ENCODE peak calls at places on chromosomes 4 and X, in ten cellular contexts. L is BE2C; D is cerebellar cortex; M is cardiac fibroblast; G is naive B cell; I is stimulated activated naive CD4-positive, alpha-beta T cell treated with Interleukin-2 at 50 U/mL for 16 hours; P is RPMI7951; T is GM13977; H is CD4-positive, alpha-beta T cell; B is stimulated activated CD4-positive, alpha-beta T cell treated with anti-CD3 and anti-CD28 coated beads, Interleukin-1b, Interleukin-23, amount 100 ng/mL, for 48 hours. J is an unnamed sample.

GRCh38 chr4:164765096-164765495 is 11.2 kb downstream of the SMIM31 start:
- DNase-seq in L (no peak), D (no peak), M (no peak), G (no peak), I (no peak), P (no peak), T (no peak), H (no peak), B (no peak), J (no peak)

GRCh38 chrX:124940536-124940935 is 379.1 kb upstream of the TEX13C start:
- DNase-seq in L (no peak), D (peak; percentile 81), M (no peak), G (no peak), I (no peak), P (no peak), T (no peak), H (no peak), B (no peak), J (no peak)

GRCh38 chr4:183848762-183849161 is 56.3 kb upstream of the STOX2 start:
- DNase-seq in L (no peak), D (peak; percentile 36), M (no peak), G (no peak), I (no peak), P (no peak), T (no peak), H (no peak), B (no peak), J (no peak)

GRCh38 chrX:46459603-46460002 is 85.6 kb downstream of the ZNF674 start:
- DNase-seq in L (no peak), D (no peak), M (peak; percentile 16), G (no peak), I (no peak), P (no peak), T (no peak), H (no peak), B (no peak), J (no peak)

GRCh38 chr4:72525938-72526337 is 43.1 kb downstream of the ADAMTS3 start:
- DNase-seq in L (peak; percentile 11), D (no peak), M (peak; percentile 95), G (no peak), I (no peak), P (peak; percentile 2), T (no peak), H (no peak), B (no peak), J (peak; percentile 86)

GRCh38 chr4:98027827-98028226 is 115.4 kb downstream of the STPG2 start:
- DNase-seq in L (no peak), D (no peak), M (no peak), G (no peak), I (no peak), P (peak; percentile 3), T (no peak), H (no peak), B (no peak), J (no peak)

GRCh38 chr4:76624271-76624681 is 189.2 kb downstream of the SHROOM3 start:
- DNase-seq in L (no peak), D (peak; percentile 75), M (peak; percentile 94), G (no peak), I (no peak), P (peak; percentile 92), T (no peak), H (no peak), B (no peak), J (no peak)

GRCh38 chr4:85672959-85673358 is 198.0 kb downstream of the ARHGAP24 start:
- DNase-seq in L (no peak), D (no peak), M (no peak), G (no peak), I (no peak), P (no peak), T (no peak), H (no peak), B (no peak), J (no peak)

GRCh38 chr4:21046121-21046520 is 345.9 kb downstream of the PACRGL start:
- DNase-seq in L (no peak), D (no peak), M (peak; percentile 4), G (no peak), I (no peak), P (peak; percentile 0), T (no peak), H (no peak), B (no peak), J (no peak)

GRCh38 chrX:20217279-20217678 is 49.4 kb downstream of the RPS6KA3 start:
- DNase-seq in L (no peak), D (peak; percentile 27), M (peak; percentile 66), G (no peak), I (no peak), P (peak; percentile 55), T (no peak), H (no peak), B (no peak), J (peak; percentile 82)

GRCh38 chr4:38757945-38758344 is 24.8 kb downstream of the TLR10 start:
- DNase-seq in L (no peak), D (peak; percentile 21), M (no peak), G (no peak), I (no peak), P (no peak), T (no peak), H (no peak), B (no peak), J (no peak)

GRCh38 chrX:65586491-65586890 is 51.9 kb upstream of the LAS1L start:
- DNase-seq in L (no peak), D (no peak), M (peak; percentile 37), G (no peak), I (no peak), P (peak; percentile 91), T (no peak), H (no peak), B (no peak), J (no peak)

GRCh38 chr4:174273960-174274359 is 9.5 kb downstream of the FBXO8 start:
- DNase-seq in L (peak; percentile 56), D (no peak), M (no peak), G (no peak), I (no peak), P (no peak), T (no peak), H (no peak), B (no peak), J (no peak)

GRCh38 chr4:4859799-4860380 is 425 bp downstream of the MSX1 start:
- DNase-seq in L (peak; percentile 37), D (no peak), M (no peak), G (no peak), I (no peak), P (no peak), T (peak; percentile 56), H (no peak), B (no peak), J (peak; percentile 13)

GRCh38 chr4:80875642-80876041 is 154.9 kb upstream of the BMP3 start:
- DNase-seq in L (no peak), D (no peak), M (no peak), G (peak; percentile 76), I (no peak), P (no peak), T (peak; percentile 53), H (no peak), B (no peak), J (no peak)

GRCh38 chr4:8830611-8831200 is 40.9 kb downstream of the HMX1 start:
- DNase-seq in L (no peak), D (no peak), M (no peak), G (no peak), I (no peak), P (no peak), T (no peak), H (no peak), B (no peak), J (no peak)

GRCh38 chr4:156294577-156294976 is 340.9 kb upstream of the CTSO start:
- DNase-seq in L (no peak), D (peak; percentile 27), M (peak; percentile 91), G (no peak), I (no peak), P (peak; percentile 90), T (no peak), H (no peak), B (no peak), J (peak; percentile 43)

GRCh38 chr4:119604266-119604665 is 24.3 kb downstream of the PDE5A start:
- DNase-seq in L (no peak), D (no peak), M (no peak), G (no peak), I (no peak), P (no peak), T (no peak), H (no peak), B (no peak), J (no peak)

GRCh38 chr4:150080875-150081274 is 2.6 kb downstream of the DCLK2 start:
- DNase-seq in L (no peak), D (peak; percentile 21), M (no peak), G (no peak), I (no peak), P (no peak), T (no peak), H (no peak), B (no peak), J (no peak)

GRCh38 chr4:168705121-168705520 is 208.3 kb downstream of the PALLD start:
- DNase-seq in L (no peak), D (no peak), M (no peak), G (no peak), I (no peak), P (no peak), T (no peak), H (no peak), B (no peak), J (no peak)

GRCh38 chrX:76555816-76556215 is 128.3 kb downstream of the MAGEE1 start:
- DNase-seq in L (peak; percentile 51), D (peak; percentile 8), M (peak; percentile 40), G (no peak), I (no peak), P (peak; percentile 12), T (no peak), H (no peak), B (peak; percentile 1), J (peak; percentile 19)

GRCh38 chr4:147756417-147756816 is 24.5 kb downstream of the ARHGAP10 start:
- DNase-seq in L (no peak), D (no peak), M (no peak), G (no peak), I (no peak), P (no peak), T (no peak), H (no peak), B (no peak), J (no peak)

GRCh38 chr4:40526741-40527140 is 102.9 kb downstream of the RBM47 start:
- DNase-seq in L (no peak), D (no peak), M (no peak), G (no peak), I (no peak), P (no peak), T (no peak), H (no peak), B (no peak), J (no peak)

GRCh38 chrX:53674581-53674980 is 11.9 kb downstream of the HUWE1 start:
- DNase-seq in L (no peak), D (no peak), M (no peak), G (no peak), I (no peak), P (no peak), T (no peak), H (no peak), B (no peak), J (no peak)

GRCh38 chr4:7068279-7068842 is 497 bp upstream of the GRPEL1 start:
- DNase-seq in L (no peak), D (no peak), M (no peak), G (no peak), I (no peak), P (no peak), T (no peak), H (no peak), B (no peak), J (no peak)

GRCh38 chr4:168636506-168637176 is 139.8 kb downstream of the PALLD start:
- DNase-seq in L (no peak), D (no peak), M (peak; percentile 80), G (no peak), I (no peak), P (peak; percentile 81), T (no peak), H (no peak), B (no peak), J (peak; percentile 58)

GRCh38 chr4:148065069-148065468 is 333.2 kb downstream of the ARHGAP10 start:
- DNase-seq in L (no peak), D (no peak), M (peak; percentile 74), G (no peak), I (no peak), P (peak; percentile 1), T (no peak), H (no peak), B (no peak), J (no peak)

GRCh38 chr4:2091990-2092652 is 33.0 kb downstream of the NAT8L start:
- DNase-seq in L (no peak), D (no peak), M (no peak), G (no peak), I (no peak), P (no peak), T (no peak), H (no peak), B (no peak), J (no peak)

J was measured in endothelial cell of umbilical vein.